ENCODE peak calls at places on chromosomes 2 and 18, in seven cellular contexts. I is neural crest cell; U is stomach; B is H1; N is AG08396; F is CD4-positive, alpha-beta T cell; J is A549. Z is an unnamed sample.

GRCh38 chr2:96872591-96873349 is 2.9 kb upstream of the SEMA4C start:
- DNase-seq in F (no peak), B (no peak), J (no peak), N (no peak), I (no peak), U (no peak), Z (no peak)

GRCh38 chr18:63511285-63511684 is 30.9 kb upstream of the SERPINB12 start:
- DNase-seq in N (peak), J (peak), B (peak), F (no peak), U (no peak), I (peak), Z (no peak)

GRCh38 chr2:134379293-134379692 is 125.4 kb downstream of the MGAT5 start:
- DNase-seq in U (no peak), F (no peak), N (no peak), J (no peak), I (no peak), B (no peak), Z (no peak)

GRCh38 chr2:152456262-152456661 is 121.3 kb downstream of the FMNL2 start:
- DNase-seq in J (peak), F (no peak), B (no peak), N (no peak), U (no peak), I (no peak), Z (no peak)

GRCh38 chr2:80392446-80392845 is 87.9 kb upstream of the LRRTM1 start:
- DNase-seq in N (peak), I (no peak), J (no peak), B (no peak), U (no peak), F (no peak), Z (no peak)

GRCh38 chr2:168717790-168718502 is 84.5 kb upstream of the NOSTRIN start:
- DNase-seq in F (no peak), N (no peak), I (no peak), U (no peak), B (no peak), J (no peak), Z (no peak)

GRCh38 chr2:237636578-237636977 is 9.2 kb downstream of the LRRFIP1 start:
- DNase-seq in J (no peak), N (no peak), I (no peak), U (no peak), B (no peak), F (no peak), Z (no peak)

GRCh38 chr18:55605820-55606252 is 17.8 kb upstream of the TCF4 start:
- DNase-seq in I (no peak), B (no peak), J (no peak), U (no peak), N (no peak), F (no peak), Z (no peak)